ENCODE peak calls at places on chromosomes 11 and 22, in four cellular contexts. N, B, W and A are unnamed samples.

GRCh38 chr22:36067237-36067558 is 38.6 kb upstream of the RBFOX2 start:
- DNase-seq in W (no peak), B (no peak), N (no peak), A (no peak)

GRCh38 chr22:30777589-30777988 is 82.9 kb downstream of the OSBP2 start:
- DNase-seq in W (no peak), B (no peak), N (no peak), A (no peak)

GRCh38 chr11:109236696-109237095 is 185.3 kb upstream of the C11orf87 start:
- DNase-seq in W (no peak), N (no peak), B (no peak), A (no peak)

GRCh38 chr11:36746886-36747710 is 149.1 kb upstream of the RAG2 start:
- DNase-seq in N (peak), B (peak), W (peak), A (peak)

GRCh38 chr11:121472310-121472709 is 19.5 kb upstream of the SORL1-AS1 start:
- DNase-seq in B (no peak), W (no peak), N (no peak), A (no peak)

GRCh38 chr22:35630387-35630793 is 13.3 kb upstream of the MB start:
- DNase-seq in B (no peak), N (peak), W (no peak), A (no peak)

GRCh38 chr22:49323751-49324415 is 503.8 kb downstream of the BRD1 start:
- DNase-seq in N (no peak), W (no peak), B (no peak), A (no peak)

GRCh38 chr22:41285820-41286638 is at the start of gene RANGAP1:
- DNase-seq in B (peak), N (peak), W (peak), A (peak)

GRCh38 chr22:31637938-31638618 is 23.9 kb downstream of the PISD start:
- DNase-seq in W (peak), B (peak), N (no peak), A (no peak)

GRCh38 chr11:122220321-122220720 is 104.3 kb upstream of the BLID start:
- DNase-seq in N (peak), B (no peak), W (no peak), A (no peak)

GRCh38 chr11:78535920-78536319 is 38.7 kb downstream of the NARS2 start:
- DNase-seq in W (no peak), B (peak), N (peak), A (no peak)

GRCh38 chr22:36546092-36546804 is 17.3 kb upstream of the EIF3D start:
- DNase-seq in W (peak), B (peak), N (peak), A (no peak)

GRCh38 chr11:107856180-107856980 is 2.2 kb downstream of the SLC35F2 start:
- DNase-seq in W (no peak), N (no peak), B (no peak), A (no peak)

GRCh38 chr11:130612291-130612802 is 163.9 kb downstream of the ADAMTS15 start:
- DNase-seq in W (no peak), N (peak), B (no peak), A (no peak)

GRCh38 chr11:46367244-46367915 is 14.1 kb upstream of the MDK start:
- DNase-seq in B (peak), W (peak), N (peak), A (no peak)

GRCh38 chr11:64538501-64538951 is 52.5 kb upstream of the SLC22A12 start:
- DNase-seq in B (no peak), N (no peak), W (no peak), A (no peak)

GRCh38 chr11:2574553-2575535 is 125.0 kb downstream of the KCNQ1OT1 start:
- DNase-seq in W (no peak), B (no peak), N (no peak), A (no peak)

GRCh38 chr11:130675456-130675855 is 227.0 kb downstream of the ADAMTS15 start:
- DNase-seq in N (peak), B (no peak), W (no peak), A (no peak)

GRCh38 chr22:48883211-48883960 is 944.3 kb downstream of the BRD1 start:
- DNase-seq in N (no peak), W (no peak), B (no peak), A (no peak)

GRCh38 chr11:79167510-79168188 is 273.2 kb downstream of the TENM4 start:
- DNase-seq in N (peak), B (no peak), W (no peak), A (no peak)

GRCh38 chr11:120224872-120225371 is 14.1 kb downstream of the OAF start:
- DNase-seq in B (peak), W (no peak), N (no peak), A (no peak)

GRCh38 chr22:20239063-20239950 is 28.8 kb downstream of the RTN4R start:
- DNase-seq in W (peak), N (peak), B (peak), A (no peak)

GRCh38 chr11:76067099-76067498 is 139.2 kb downstream of the WNT11 start:
- DNase-seq in N (peak), B (no peak), W (no peak), A (no peak)

GRCh38 chr11:67436459-67437081 is 912 bp downstream of the PTPRCAP start:
- DNase-seq in N (no peak), W (peak), B (no peak), A (peak)

GRCh38 chr11:10125522-10126133 is 168.4 kb downstream of the SBF2 start:
- DNase-seq in B (no peak), N (peak), W (no peak), A (no peak)

GRCh38 chr11:92765965-92766371 is 203.5 kb upstream of the MTNR1B start:
- DNase-seq in W (no peak), B (peak), N (peak), A (no peak)

GRCh38 chr11:127003260-127003981 is 2.9 kb upstream of the KIRREL3 start:
- DNase-seq in B (no peak), W (peak), N (peak), A (no peak)

GRCh38 chr11:78201096-78201495 is 12.4 kb downstream of the USP35 start:
- DNase-seq in W (no peak), B (no peak), N (no peak), A (no peak)

GRCh38 chr11:75432911-75433321 is at the start of gene KLHL35:
- DNase-seq in W (no peak), N (no peak), B (no peak), A (no peak)

GRCh38 chr11:121964591-121964990 is 151.4 kb downstream of the BLID start:
- DNase-seq in B (peak), N (peak), W (no peak), A (no peak)

GRCh38 chr11:116366980-116367640 is 405.7 kb downstream of the BUD13 start:
- DNase-seq in W (no peak), B (peak), N (no peak), A (no peak)

GRCh38 chr11:132158091-132158490 is 787.7 kb downstream of the NTM start:
- DNase-seq in W (no peak), N (peak), B (peak), A (no peak)
- TF ChIP-seq FOS in W (no peak), N (no peak), B (no peak), A (no peak)

GRCh38 chr22:21939392-21940319 is 13.0 kb downstream of the PPM1F start:
- DNase-seq in B (peak), W (no peak), N (no peak), A (no peak)

GRCh38 chr22:21938906-21939305 is 13.7 kb downstream of the PPM1F start:
- DNase-seq in W (no peak), N (no peak), B (no peak), A (no peak)

GRCh38 chr22:21942407-21942895 is 10.2 kb downstream of the PPM1F start:
- DNase-seq in B (peak), W (no peak), N (peak), A (no peak)

GRCh38 chr22:21941921-21942320 is 10.7 kb downstream of the PPM1F start:
- DNase-seq in W (no peak), B (no peak), N (no peak), A (no peak)

GRCh38 chr22:21940521-21940920 is 12.1 kb downstream of the PPM1F start:
- DNase-seq in N (no peak), B (no peak), W (no peak), A (no peak)
- TF ChIP-seq FOS in N (no peak), B (no peak), W (no peak), A (no peak)

DNA sequence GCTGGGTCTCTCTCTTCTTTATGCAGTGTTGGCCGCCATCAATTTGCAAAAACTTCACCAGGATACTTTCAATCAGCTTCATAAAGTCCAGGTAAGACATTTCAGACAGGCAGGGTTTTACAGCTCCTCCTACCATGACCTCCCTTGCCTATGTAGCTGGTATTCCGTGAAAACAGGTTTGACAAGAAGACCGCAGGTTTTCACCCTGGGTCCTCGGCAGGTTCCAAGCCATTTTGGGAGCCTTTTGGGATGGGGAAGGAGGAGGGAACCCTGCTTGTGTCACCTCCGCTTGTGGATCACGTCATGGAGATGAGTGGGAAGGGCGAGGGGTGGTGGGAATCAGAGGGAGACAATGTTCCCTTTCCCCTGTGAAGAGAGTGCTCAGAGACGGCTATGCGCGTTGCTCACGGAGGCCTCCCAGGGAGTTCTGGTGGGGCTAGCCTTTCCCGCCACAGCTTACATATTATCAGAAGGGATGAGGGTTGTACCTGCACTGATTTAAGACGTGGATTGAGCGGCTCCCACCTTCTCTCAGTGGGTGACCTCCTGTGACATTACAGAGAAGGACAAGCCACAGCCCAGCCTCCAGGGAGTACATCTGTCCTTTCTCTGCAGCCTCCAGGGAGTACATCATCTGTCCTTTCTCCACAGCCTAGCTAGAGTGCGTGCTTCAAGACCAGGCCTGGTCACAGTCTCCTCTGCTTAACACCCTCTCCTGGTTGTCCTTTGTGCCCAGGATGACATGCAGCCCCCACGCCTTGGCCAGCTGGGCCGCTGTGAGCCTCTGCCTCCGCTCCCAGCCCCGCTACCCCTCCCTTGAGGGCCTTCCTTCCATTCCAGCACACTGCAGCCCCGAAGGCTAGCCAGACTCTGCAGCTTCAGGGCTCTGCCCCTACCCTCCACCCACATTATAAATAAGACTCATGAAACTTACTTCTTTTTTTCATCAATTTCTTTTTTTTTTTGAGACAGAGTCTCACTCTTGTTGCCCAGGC is 17.2 kb downstream of the GLB1L3 start:
- DNase-seq in N (no peak), B (no peak), W (no peak), A (no peak)
- TF ChIP-seq FOS in N (no peak), B (no peak), W (no peak), A (no peak)

GRCh38 chr11:113894421-113894996 is 10.1 kb upstream of the HTR3B start:
- DNase-seq in B (no peak), W (no peak), N (no peak), A (no peak)

GRCh38 chr11:113884361-113884836 is 9.0 kb upstream of the USP28 start:
- DNase-seq in B (no peak), W (no peak), N (peak), A (no peak)

GRCh38 chr11:113885897-113886296 is 10.5 kb upstream of the USP28 start:
- DNase-seq in B (no peak), W (no peak), N (no peak), A (no peak)

GRCh38 chr11:113888848-113889247 is 13.5 kb upstream of the USP28 start:
- DNase-seq in B (no peak), W (no peak), N (no peak), A (no peak)
- TF ChIP-seq FOS in B (no peak), W (no peak), N (no peak), A (no peak)

GRCh38 chr22:42388130-42388797 is 43.9 kb downstream of the NFAM1 start:
- DNase-seq in N (peak), B (no peak), W (peak), A (no peak)
- TF ChIP-seq FOS in N (no peak), B (no peak), W (no peak), A (no peak)

DNA sequence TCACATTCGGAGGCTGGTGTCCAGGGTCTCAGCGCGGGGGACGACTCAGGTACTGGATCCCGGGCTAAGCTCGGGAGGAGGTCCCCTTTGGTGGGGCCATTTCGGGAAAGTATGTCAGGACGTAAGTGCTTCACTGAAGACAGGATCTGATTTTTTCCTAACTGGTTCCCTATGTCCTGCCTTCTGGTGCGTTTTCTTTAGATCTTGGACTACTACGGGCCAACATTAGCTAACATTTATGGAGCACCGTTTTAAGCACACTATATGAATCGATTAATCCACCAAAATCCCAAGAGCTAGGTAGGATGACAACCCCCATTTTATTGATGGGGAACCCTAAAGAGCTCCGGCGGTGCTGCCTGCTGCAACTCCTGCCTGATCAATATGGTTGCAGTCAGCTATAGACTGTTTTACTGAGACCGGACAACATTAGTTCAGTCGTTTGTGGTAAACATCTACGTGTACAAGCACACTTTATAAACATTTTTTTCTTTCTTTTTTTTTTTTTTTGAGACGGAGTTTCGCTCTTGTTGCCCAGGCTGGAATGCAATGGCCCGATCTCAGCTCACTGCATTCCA is 17.0 kb upstream of the WDR74 start:
- DNase-seq in W (no peak), B (no peak), N (no peak), A (no peak)
- TF ChIP-seq FOS in W (no peak), B (no peak), N (no peak), A (no peak)

GRCh38 chr11:8288166-8288772 is 24.6 kb upstream of the LMO1 start:
- DNase-seq in B (no peak), N (no peak), W (no peak), A (no peak)

GRCh38 chr11:8290122-8290810 is 26.6 kb upstream of the LMO1 start:
- DNase-seq in W (no peak), N (no peak), B (no peak), A (no peak)

GRCh38 chr11:8287297-8288070 is 23.8 kb upstream of the LMO1 start:
- DNase-seq in N (no peak), B (no peak), W (no peak), A (no peak)

GRCh38 chr11:8289426-8290047 is 25.9 kb upstream of the LMO1 start:
- DNase-seq in N (no peak), W (no peak), B (no peak), A (no peak)

DNA sequence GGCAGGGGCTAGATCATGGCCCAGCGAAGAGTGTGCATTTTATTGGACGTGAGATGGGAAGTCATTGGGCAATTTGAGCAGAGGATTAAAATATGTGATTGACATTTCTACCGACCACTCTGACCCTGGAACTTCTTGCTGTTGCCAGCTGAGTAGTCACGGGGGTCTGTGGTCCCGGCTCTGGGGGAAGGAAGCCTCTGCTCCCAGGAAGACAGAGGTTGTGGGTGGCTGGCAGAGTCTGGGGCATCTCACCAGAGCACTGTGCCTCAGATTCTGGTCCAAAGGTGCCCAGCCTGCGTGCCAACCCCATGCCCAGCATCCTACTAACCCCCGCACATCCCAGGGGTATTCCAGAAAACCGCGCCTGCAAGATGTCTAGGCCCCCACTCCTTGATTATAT is 25.1 kb upstream of the LMO1 start:
- DNase-seq in B (no peak), W (no peak), N (no peak), A (no peak)
- TF ChIP-seq FOS in B (no peak), W (no peak), N (no peak), A (no peak)

GRCh38 chr11:112019066-112019465 is 6.1 kb upstream of the DLAT start:
- DNase-seq in B (no peak), N (no peak), W (no peak), A (no peak)

GRCh38 chr11:112013501-112014164 is 11.6 kb upstream of the DLAT start:
- DNase-seq in N (no peak), W (no peak), B (no peak), A (no peak)

GRCh38 chr11:112016765-112017356 is 8.3 kb upstream of the DLAT start:
- DNase-seq in N (peak), W (no peak), B (peak), A (no peak)

GRCh38 chr11:112016088-112016764 is 9.0 kb upstream of the DLAT start:
- DNase-seq in B (no peak), N (peak), W (no peak), A (no peak)

DNA sequence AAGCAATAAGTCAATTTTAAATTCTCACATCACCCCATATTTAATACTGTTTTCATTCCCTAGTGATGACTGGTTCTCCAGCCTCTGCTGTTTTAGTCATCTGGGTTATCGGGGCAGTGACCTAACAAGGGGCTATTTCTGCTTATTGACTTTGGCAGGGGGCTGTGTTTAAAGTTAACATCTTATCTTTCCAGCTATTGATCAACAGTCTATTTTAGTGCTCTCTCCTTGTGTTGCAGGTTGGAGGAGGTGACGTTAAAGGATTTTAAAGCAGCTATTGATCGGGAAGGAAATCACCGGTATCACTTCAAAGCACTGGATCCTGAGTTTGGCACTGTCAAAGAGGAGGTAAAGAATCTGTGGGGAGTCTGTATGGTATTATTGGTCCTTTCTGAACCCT is 7.7 kb upstream of the DLAT start:
- DNase-seq in N (peak), B (peak), W (no peak), A (no peak)
- TF ChIP-seq FOS in N (peak), B (no peak), W (no peak), A (no peak)